ENCODE peak calls at places on chromosomes 6 and 20, in seven cellular contexts. S is dorsolateral prefrontal cortex, V is RWPE1, I is lung, W is BJ, J is DMS 273 treated with DMSO at 0.1 percent for 48 hours, Y is NCI-H1092 treated with DMSO at 0.1 percent for 48 hours. M is an unnamed sample.

GRCh38 chr6:56491606-56492328 is 150.9 kb downstream of the DST start:
- DNase-seq in S (no peak), V (no peak), I (no peak), W (no peak), J (no peak), Y (no peak), M (no peak)

GRCh38 chr20:35030136-35030535 is 62.5 kb downstream of the TRPC4AP start:
- DNase-seq in S (no peak), V (no peak), I (no peak), W (no peak), J (no peak), Y (no peak), M (no peak)

GRCh38 chr20:5056801-5057599 is 55.7 kb upstream of the SLC23A2 start:
- DNase-seq in S (no peak), V (no peak), I (peak; percentile 34), W (no peak), J (no peak), Y (no peak), M (peak; percentile 39)

GRCh38 chr20:50188879-50189680 is 1.6 kb upstream of the CEBPB start:
- DNase-seq in S (no peak), V (no peak), I (peak; percentile 31), W (no peak), J (no peak), Y (no peak), M (no peak)

GRCh38 chr6:150008588-150008987 is 16.7 kb downstream of the RAET1L start:
- DNase-seq in S (no peak), V (peak; percentile 62), I (no peak), W (no peak), J (no peak), Y (no peak), M (peak; percentile 70)

GRCh38 chr20:44596010-44596409 is 13.6 kb downstream of the PKIG start:
- DNase-seq in S (no peak), V (no peak), I (no peak), W (no peak), J (no peak), Y (no peak), M (no peak)

GRCh38 chr20:60139663-60140446 is 181.6 kb downstream of the CDH26 start:
- DNase-seq in S (no peak), V (no peak), I (no peak), W (no peak), J (no peak), Y (peak; percentile 7), M (no peak)

GRCh38 chr6:103783344-103783743 is 1076.4 kb downstream of the HACE1 start:
- DNase-seq in S (no peak), V (no peak), I (no peak), W (no peak), J (no peak), Y (peak; percentile 33), M (no peak)

GRCh38 chr6:44496705-44497369 is 109.3 kb downstream of the CDC5L start:
- DNase-seq in S (no peak), V (no peak), I (no peak), W (no peak), J (no peak), Y (no peak), M (no peak)

M was measured in LoVo.